ENCODE peak calls at places on chromosomes 12 and 14, in four cellular contexts. Z, H, L and G are unnamed samples.

GRCh38 chr12:46547421-46548340 is 175.1 kb upstream of the SLC38A2 start:
- DNase-seq in Z (no peak), L (peak; percentile 29), H (no peak), G (no peak)

GRCh38 chr14:105854600-105855245 is 328.3 kb downstream of the TMEM121 start:
- DNase-seq in L (no peak), Z (no peak), H (no peak), G (no peak)

GRCh38 chr12:107560906-107561285 is 124.7 kb upstream of the PWP1 start:
- DNase-seq in L (no peak), Z (no peak), H (no peak), G (no peak)

GRCh38 chr14:72515779-72516770 is 377.8 kb downstream of the DPF3 start:
- DNase-seq in Z (peak; percentile 34), L (peak; percentile 44), H (no peak), G (no peak)

GRCh38 chr14:75200451-75200850 is 24.0 kb upstream of the TMED10 start:
- DNase-seq in L (no peak), H (no peak), Z (peak; percentile 87), G (no peak)

GRCh38 chr12:51403744-51404143 is 12.5 kb upstream of the GALNT6 start:
- DNase-seq in L (no peak), H (peak; percentile 78), Z (no peak), G (no peak)

GRCh38 chr14:65594882-65595237 is 182.3 kb downstream of the FUT8 start:
- DNase-seq in Z (no peak), H (no peak), L (no peak), G (no peak)

GRCh38 chr14:105843444-105844046 is 317.2 kb downstream of the TMEM121 start:
- DNase-seq in H (no peak), L (no peak), Z (no peak), G (no peak)

GRCh38 chr14:58535084-58535483 is 102.7 kb upstream of the DACT1 start:
- DNase-seq in L (peak; percentile 8), H (no peak), Z (no peak), G (no peak)

GRCh38 chr12:40693503-40693863 is 1.2 kb downstream of the CNTN1 start:
- DNase-seq in L (peak; percentile 43), H (peak; percentile 33), Z (no peak), G (no peak)

GRCh38 chr12:98939350-98939749 is 294.3 kb downstream of the APAF1 start:
- DNase-seq in H (no peak), L (peak; percentile 72), Z (no peak), G (no peak)

GRCh38 chr14:75242546-75243273 is 35.9 kb upstream of the FOS start:
- DNase-seq in Z (no peak), L (peak; percentile 91), H (no peak), G (no peak)

GRCh38 chr14:95480109-95480886 is 36.2 kb downstream of the SYNE3 start:
- DNase-seq in L (peak; percentile 91), H (peak; percentile 80), Z (no peak), G (peak; percentile 52)

GRCh38 chr12:111636209-111636928 is 37.3 kb upstream of the ATXN2 start:
- DNase-seq in L (peak; percentile 74), H (peak; percentile 78), Z (peak; percentile 12), G (no peak)

GRCh38 chr12:50400104-50400637 is 514 bp upstream of the LARP4 start:
- DNase-seq in H (no peak), L (no peak), Z (no peak), G (no peak)

GRCh38 chr14:20434701-20435453 is 1.1 kb downstream of the KLHL33 start:
- DNase-seq in H (peak; percentile 67), Z (no peak), L (no peak), G (no peak)

GRCh38 chr12:79567164-79567563 is 123.6 kb downstream of the PAWR start:
- DNase-seq in Z (no peak), H (no peak), L (no peak), G (no peak)

GRCh38 chr12:116050266-116050665 is 227.2 kb downstream of the MED13L start:
- DNase-seq in Z (no peak), H (no peak), L (peak; percentile 51), G (no peak)

GRCh38 chr14:29220077-29220476 is 453.5 kb downstream of the FOXG1 start:
- DNase-seq in Z (no peak), L (no peak), H (no peak), G (no peak)

GRCh38 chr14:51472881-51473280 is 178.8 kb upstream of the FRMD6 start:
- DNase-seq in L (peak; percentile 20), Z (peak; percentile 29), H (no peak), G (no peak)

GRCh38 chr14:98899441-98899840 is 372.6 kb downstream of the BCL11B start:
- DNase-seq in L (no peak), Z (no peak), H (no peak), G (no peak)

GRCh38 chr14:103102689-103103260 is 8.2 kb downstream of the EXOC3L4 start:
- DNase-seq in L (no peak), H (no peak), Z (no peak), G (no peak)

DNA sequence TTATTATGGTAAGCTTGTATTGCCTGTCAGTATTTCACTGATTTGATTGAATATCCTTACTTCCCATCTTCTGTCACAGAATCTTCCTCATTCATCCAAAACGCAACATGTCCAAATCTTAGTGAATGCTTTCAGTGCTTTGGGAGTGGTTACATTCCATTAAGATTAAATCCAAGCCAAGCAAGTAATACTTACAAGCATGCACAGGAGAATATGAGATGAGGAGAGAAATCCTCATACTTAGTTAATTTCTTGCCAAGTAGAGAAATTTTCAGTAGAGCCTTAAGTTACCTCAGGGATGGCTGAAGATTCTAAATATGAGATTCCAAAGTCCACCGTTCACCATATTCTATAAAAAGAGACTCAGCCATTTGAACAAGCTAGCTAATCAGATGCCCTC is 316.0 kb downstream of the RAD51B start:
- DNase-seq in H (no peak), L (peak; percentile 73), Z (no peak), G (no peak)
- H3K4me1 ChIP-seq in H (no peaks in the 10 kb centered on the region), L (peaks cover 49% of the 10 kb centered on the region), Z (peaks cover 16% of the 10 kb centered on the region), G (no peaks in the 10 kb centered on the region)

DNA sequence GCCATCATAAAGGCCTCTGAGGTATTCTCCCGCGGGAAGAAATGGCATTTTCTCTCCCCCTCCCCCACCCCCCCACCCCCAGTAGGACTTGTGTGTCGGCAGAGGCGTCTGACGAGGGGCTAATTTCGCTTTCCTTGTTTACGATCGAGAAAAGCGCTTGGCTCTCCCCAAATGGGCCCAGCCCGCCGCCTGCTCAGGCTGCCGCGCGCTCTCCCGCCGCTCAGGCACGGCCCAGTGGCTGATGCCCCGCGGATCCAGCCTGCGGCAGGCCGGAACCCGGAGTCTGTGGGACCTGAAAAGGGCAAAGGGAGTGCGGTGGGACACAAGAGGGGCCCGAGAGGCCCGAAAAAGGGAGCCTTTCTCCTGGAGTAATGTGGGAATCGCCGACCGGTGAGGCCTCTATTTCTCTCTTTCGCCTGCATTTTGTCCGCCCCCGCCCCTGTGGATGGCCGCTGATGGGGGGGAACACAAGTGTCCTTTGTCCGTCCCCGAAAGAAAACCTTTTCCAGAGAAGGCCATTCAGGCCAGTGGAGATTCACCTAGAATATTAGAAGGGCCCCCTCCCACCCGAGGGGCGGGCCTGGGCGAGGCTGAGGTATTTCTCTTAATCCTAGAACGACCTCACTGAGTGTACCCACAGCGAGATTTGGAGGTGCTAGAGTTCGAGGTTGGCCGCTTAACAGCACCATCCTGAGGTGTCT is 9.0 kb upstream of the HOXC6 start:
- DNase-seq in L (peak; percentile 62), Z (no peak), H (peak; percentile 43), G (no peak)
- H3K27ac ChIP-seq in L (peak overlapping the region; percentile 99), Z (no peak overlapping the region), H (peak overlapping the region; percentile 91), G (no peak overlapping the region)

GRCh38 chr12:2334291-2335088 is 281.7 kb downstream of the CACNA1C start:
- DNase-seq in H (no peak), Z (no peak), L (peak; percentile 56), G (no peak)
- H3K4me1 ChIP-seq in H (peaks cover 9% of the 10 kb centered on the region), Z (no peaks in the 10 kb centered on the region), L (peaks cover 68% of the 10 kb centered on the region), G (no peaks in the 10 kb centered on the region)

GRCh38 chr12:53539526-53539925 is 32.2 kb upstream of the NPFF start:
- DNase-seq in L (no peak), Z (no peak), H (no peak), G (no peak)

GRCh38 chr12:53538209-53538689 is 31.0 kb upstream of the NPFF start:
- DNase-seq in Z (peak; percentile 40), L (peak; percentile 68), H (no peak), G (no peak)

DNA sequence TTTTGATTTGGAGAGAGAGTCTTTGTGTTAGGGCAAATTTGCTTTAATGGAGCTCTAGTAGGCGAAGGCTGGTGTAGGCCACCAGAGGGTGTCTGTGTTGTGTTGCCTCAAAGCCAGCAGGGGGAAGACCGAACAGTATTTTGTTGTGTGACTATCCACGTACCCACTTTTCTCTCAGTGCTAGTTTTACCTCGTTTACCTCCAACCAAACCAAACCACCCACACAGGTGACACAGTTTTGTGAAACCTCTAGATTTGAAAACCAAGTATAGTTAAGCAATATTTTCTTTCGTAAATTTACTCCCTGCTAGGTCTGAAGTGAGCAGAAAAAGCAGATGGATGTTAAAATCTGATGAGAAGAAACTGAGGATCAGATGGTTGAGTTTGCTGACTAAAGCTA is 36.3 kb upstream of the NPFF start:
- DNase-seq in H (peak; percentile 63), L (peak; percentile 89), Z (peak; percentile 49), G (no peak)
- H3K27ac ChIP-seq in H (peak overlapping the region; percentile 88), L (peak overlapping the region; percentile 61), Z (peak overlapping the region; percentile 34), G (peak overlapping the region; percentile 1)

GRCh38 chr14:53902307-53902706 is 54.3 kb downstream of the BMP4 start:
- DNase-seq in L (no peak), H (no peak), Z (no peak), G (no peak)
- H3K4me1 ChIP-seq in L (no peaks in the 10 kb centered on the region), H (no peaks in the 10 kb centered on the region), Z (no peaks in the 10 kb centered on the region), G (no peaks in the 10 kb centered on the region)

DNA sequence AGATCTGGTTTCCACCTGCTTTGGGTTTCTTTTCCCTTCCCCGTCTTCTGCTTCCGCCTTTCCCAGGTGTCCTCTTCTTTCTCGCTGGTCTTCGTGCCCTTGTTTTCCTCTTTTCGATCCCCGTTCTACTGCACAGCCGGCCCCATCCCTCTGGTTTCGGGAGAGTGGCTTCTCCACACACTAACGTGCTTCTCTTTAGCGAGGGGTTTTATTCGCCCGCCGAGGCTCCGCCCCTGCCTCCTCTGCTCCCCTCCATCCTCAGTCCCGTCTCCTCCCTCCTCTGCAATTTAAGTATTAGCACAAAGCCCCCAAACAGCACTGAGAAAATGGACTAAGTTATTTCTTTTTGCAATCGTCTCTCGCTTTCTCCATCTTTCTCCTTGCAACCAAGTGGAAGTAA is at the start of gene SLC7A8:
- DNase-seq in H (peak; percentile 67), L (peak; percentile 48), Z (no peak), G (no peak)
- H3K27ac ChIP-seq in H (peak within 1 kb of the TSS; percentile 90), L (no peak within 1 kb of the TSS), Z (peak within 1 kb of the TSS; percentile 40), G (no peak within 1 kb of the TSS)

DNA sequence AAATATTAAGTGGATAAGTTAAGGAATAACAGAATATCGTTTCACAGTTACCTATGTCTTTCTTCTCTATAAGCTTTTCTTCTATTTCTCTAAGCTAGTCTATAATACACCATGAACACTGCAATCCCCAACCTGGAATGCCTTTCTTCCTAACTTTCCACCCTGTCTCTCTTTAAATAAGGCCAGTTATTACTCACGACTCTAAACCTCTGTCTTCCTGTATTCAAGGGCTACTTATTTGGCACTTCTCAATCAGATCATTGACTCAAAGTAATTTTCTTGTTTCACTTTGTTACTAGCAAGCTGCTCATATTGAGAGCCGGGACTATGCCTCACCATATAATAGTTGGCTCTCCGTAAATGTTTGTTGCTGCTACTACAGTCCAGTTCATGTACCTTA is 13.5 kb downstream of the FERMT2 start:
- DNase-seq in L (peak; percentile 32), H (no peak), Z (no peak), G (no peak)
- H3K4me1 ChIP-seq in L (peaks cover 84% of the 10 kb centered on the region), H (peaks cover 3% of the 10 kb centered on the region), Z (no peaks in the 10 kb centered on the region), G (no peaks in the 10 kb centered on the region)